ENCODE peak calls at places on chromosomes 12 and 14, in six cellular contexts. One of them, this sample, is unnamed.

GRCh38 chr12:7695159-7695930 is at the start of gene GDF3:
- DNase-seq in GM23248: peak
- DNase-seq in PC-3: no peak
- DNase-seq in keratinocyte: no peak
- DNase-seq in HepG2: no peak
- DNase-seq in fibroblast of lung: no peak
- DNase-seq in this sample: peak

GRCh38 chr14:96105921-96106441 is 66.8 kb downstream of the C14orf132 start:
- DNase-seq in keratinocyte: no peak
- DNase-seq in HepG2: no peak
- DNase-seq in fibroblast of lung: peak
- DNase-seq in GM23248: peak
- DNase-seq in PC-3: no peak
- DNase-seq in this sample: no peak

GRCh38 chr12:115464008-115464672 is 780.2 kb upstream of the TBX3 start:
- DNase-seq in GM23248: no peak
- DNase-seq in HepG2: no peak
- DNase-seq in fibroblast of lung: no peak
- DNase-seq in keratinocyte: no peak
- DNase-seq in PC-3: no peak
- DNase-seq in this sample: no peak

GRCh38 chr12:40327506-40327905 is 102.7 kb downstream of the LRRK2 start:
- DNase-seq in PC-3: no peak
- DNase-seq in keratinocyte: no peak
- DNase-seq in fibroblast of lung: no peak
- DNase-seq in HepG2: no peak
- DNase-seq in GM23248: peak
- DNase-seq in this sample: no peak

GRCh38 chr12:6724409-6724797 is 557 bp downstream of the COPS7A start:
- DNase-seq in fibroblast of lung: peak
- DNase-seq in GM23248: peak
- DNase-seq in keratinocyte: no peak
- DNase-seq in HepG2: peak
- DNase-seq in PC-3: peak
- DNase-seq in this sample: no peak

GRCh38 chr14:71361335-71361734 is 454.1 kb downstream of the PCNX1 start:
- DNase-seq in PC-3: peak
- DNase-seq in GM23248: peak
- DNase-seq in keratinocyte: no peak
- DNase-seq in HepG2: peak
- DNase-seq in fibroblast of lung: peak
- DNase-seq in this sample: no peak

GRCh38 chr14:24297190-24297964 is 2.2 kb downstream of the DHRS1 start:
- DNase-seq in GM23248: peak
- DNase-seq in PC-3: peak
- DNase-seq in fibroblast of lung: no peak
- DNase-seq in keratinocyte: no peak
- DNase-seq in HepG2: peak
- DNase-seq in this sample: no peak

GRCh38 chr14:39085933-39086332 is 17.1 kb downstream of the SEC23A start:
- DNase-seq in PC-3: no peak
- DNase-seq in HepG2: no peak
- DNase-seq in keratinocyte: no peak
- DNase-seq in fibroblast of lung: peak
- DNase-seq in GM23248: no peak
- DNase-seq in this sample: no peak

GRCh38 chr12:51951199-51951842 is at the start of gene ACVR1B:
- DNase-seq in PC-3: peak
- DNase-seq in GM23248: peak
- DNase-seq in fibroblast of lung: peak
- DNase-seq in HepG2: peak
- DNase-seq in keratinocyte: no peak
- DNase-seq in this sample: peak

GRCh38 chr12:50734409-50735263 is 29.3 kb upstream of the ATF1 start:
- DNase-seq in fibroblast of lung: peak
- DNase-seq in GM23248: peak
- DNase-seq in keratinocyte: no peak
- DNase-seq in PC-3: peak
- DNase-seq in HepG2: peak
- DNase-seq in this sample: peak

GRCh38 chr12:130184531-130185090 is 22.3 kb downstream of the FZD10 start:
- DNase-seq in GM23248: no peak
- DNase-seq in HepG2: no peak
- DNase-seq in PC-3: no peak
- DNase-seq in fibroblast of lung: no peak
- DNase-seq in keratinocyte: no peak
- DNase-seq in this sample: peak

GRCh38 chr14:68945585-68946289 is 33.4 kb downstream of the ACTN1 start:
- DNase-seq in GM23248: no peak
- DNase-seq in HepG2: peak
- DNase-seq in PC-3: no peak
- DNase-seq in fibroblast of lung: no peak
- DNase-seq in keratinocyte: no peak
- DNase-seq in this sample: no peak

GRCh38 chr12:123938679-123939480 is 33.8 kb downstream of the CCDC92 start:
- DNase-seq in fibroblast of lung: no peak
- DNase-seq in HepG2: no peak
- DNase-seq in PC-3: no peak
- DNase-seq in GM23248: peak
- DNase-seq in keratinocyte: no peak
- DNase-seq in this sample: peak

GRCh38 chr12:85630851-85631250 is 205.4 kb downstream of the RASSF9 start:
- DNase-seq in keratinocyte: no peak
- DNase-seq in HepG2: no peak
- DNase-seq in fibroblast of lung: no peak
- DNase-seq in PC-3: peak
- DNase-seq in GM23248: peak
- DNase-seq in this sample: no peak

GRCh38 chr14:70788893-70789292 is 20.4 kb downstream of the MAP3K9 start:
- DNase-seq in GM23248: no peak
- DNase-seq in HepG2: no peak
- DNase-seq in fibroblast of lung: no peak
- DNase-seq in keratinocyte: no peak
- DNase-seq in PC-3: no peak
- DNase-seq in this sample: no peak

GRCh38 chr12:46811185-46811584 is 14.6 kb downstream of the SLC38A4 start:
- DNase-seq in HepG2: no peak
- DNase-seq in PC-3: no peak
- DNase-seq in fibroblast of lung: no peak
- DNase-seq in GM23248: no peak
- DNase-seq in keratinocyte: no peak
- DNase-seq in this sample: no peak

GRCh38 chr14:96204151-96205058 is at the start of gene BDKRB2:
- DNase-seq in GM23248: peak
- DNase-seq in keratinocyte: no peak
- DNase-seq in PC-3: peak
- DNase-seq in fibroblast of lung: peak
- DNase-seq in HepG2: peak
- DNase-seq in this sample: peak

GRCh38 chr12:8483081-8483479 is 27.3 kb downstream of the CLEC6A start:
- DNase-seq in PC-3: no peak
- DNase-seq in GM23248: no peak
- DNase-seq in fibroblast of lung: no peak
- DNase-seq in HepG2: no peak
- DNase-seq in keratinocyte: no peak
- DNase-seq in this sample: no peak

DNA sequence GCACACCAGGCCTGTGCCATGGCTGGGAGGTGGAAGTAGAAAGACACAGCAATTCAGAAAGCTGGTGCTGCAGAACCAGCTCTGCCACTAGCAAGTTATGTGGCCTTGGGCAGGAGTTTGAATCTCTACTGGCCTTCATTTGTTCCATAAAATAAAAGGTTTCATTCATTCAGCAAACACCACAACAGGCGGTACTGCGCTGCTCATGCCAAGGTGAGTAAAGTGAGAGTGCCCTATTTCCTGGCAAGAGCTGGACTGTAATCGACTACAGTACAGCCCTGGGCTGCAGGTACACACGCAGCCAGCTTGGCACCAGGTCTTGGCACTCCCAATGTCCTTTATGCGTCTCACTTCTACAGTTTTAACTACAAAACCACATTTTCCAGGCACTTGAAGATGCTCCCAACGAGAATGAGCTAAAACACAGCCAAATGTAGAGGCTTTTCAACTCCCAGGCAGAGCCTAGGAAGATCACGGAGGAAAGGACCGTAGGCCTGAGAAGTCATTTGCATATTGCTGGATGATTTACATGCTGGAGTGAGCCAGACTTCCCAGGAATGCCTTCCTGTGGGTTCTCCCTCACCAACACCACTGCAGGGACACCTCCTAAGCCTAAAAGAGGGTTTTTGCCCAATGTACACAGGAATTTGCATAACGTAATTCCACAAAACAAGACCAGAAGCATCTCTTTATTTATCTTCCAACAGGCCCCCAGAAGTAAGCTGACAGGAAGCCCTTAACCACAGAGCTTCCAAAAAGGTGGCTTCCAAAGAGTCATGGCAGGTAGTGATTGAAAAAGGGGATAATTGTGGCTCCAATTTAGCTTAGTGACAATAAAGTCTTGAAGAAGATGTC is 116.5 kb downstream of the EGLN3 start:
- DNase-seq in PC-3: no peak
- DNase-seq in keratinocyte: no peak
- DNase-seq in fibroblast of lung: peak
- DNase-seq in HepG2: no peak
- DNase-seq in GM23248: no peak
- DNase-seq in this sample: no peak
- H3K27ac ChIP-seq in PC-3: no peak
- H3K27ac ChIP-seq in keratinocyte: no peak
- H3K27ac ChIP-seq in fibroblast of lung: no peak
- H3K27ac ChIP-seq in HepG2: no peak
- H3K27ac ChIP-seq in GM23248: no peak
- H3K27ac ChIP-seq in this sample: no peak

DNA sequence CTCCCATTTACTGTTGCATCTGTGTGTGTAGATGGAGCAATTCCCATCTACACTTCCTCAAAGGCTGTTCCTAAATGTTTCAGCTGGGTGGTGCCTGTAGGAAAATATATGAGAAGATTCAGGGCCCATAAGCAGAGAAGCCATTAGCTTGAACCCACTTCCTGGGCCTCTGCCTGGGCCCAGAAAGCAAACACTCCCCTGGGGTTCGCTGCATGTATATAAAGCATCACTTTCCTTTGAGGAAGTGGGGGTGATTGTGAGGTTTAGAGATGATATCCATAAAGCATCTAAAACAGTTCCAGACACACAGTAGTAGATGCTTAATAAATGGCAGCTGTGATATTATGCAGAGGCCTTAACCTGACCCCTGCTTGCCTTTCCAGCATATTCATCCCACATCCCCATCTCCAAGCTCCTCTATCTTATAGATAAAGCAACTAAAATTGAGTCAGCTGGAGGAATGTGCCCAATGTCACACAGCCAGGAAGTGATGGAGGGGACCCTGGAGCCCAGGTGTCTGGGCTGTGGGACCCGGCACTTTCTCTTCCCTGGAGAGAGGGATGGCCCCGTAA is 280.0 kb upstream of the CRY1 start:
- DNase-seq in HepG2: no peak
- DNase-seq in fibroblast of lung: no peak
- DNase-seq in PC-3: no peak
- DNase-seq in keratinocyte: no peak
- DNase-seq in GM23248: no peak
- DNase-seq in this sample: no peak
- H3K4me3 ChIP-seq in HepG2: no peak
- H3K4me3 ChIP-seq in fibroblast of lung: no peak
- H3K4me3 ChIP-seq in PC-3: no peak
- H3K4me3 ChIP-seq in keratinocyte: no peak
- H3K4me3 ChIP-seq in GM23248: no peak
- H3K4me3 ChIP-seq in this sample: no peak

DNA sequence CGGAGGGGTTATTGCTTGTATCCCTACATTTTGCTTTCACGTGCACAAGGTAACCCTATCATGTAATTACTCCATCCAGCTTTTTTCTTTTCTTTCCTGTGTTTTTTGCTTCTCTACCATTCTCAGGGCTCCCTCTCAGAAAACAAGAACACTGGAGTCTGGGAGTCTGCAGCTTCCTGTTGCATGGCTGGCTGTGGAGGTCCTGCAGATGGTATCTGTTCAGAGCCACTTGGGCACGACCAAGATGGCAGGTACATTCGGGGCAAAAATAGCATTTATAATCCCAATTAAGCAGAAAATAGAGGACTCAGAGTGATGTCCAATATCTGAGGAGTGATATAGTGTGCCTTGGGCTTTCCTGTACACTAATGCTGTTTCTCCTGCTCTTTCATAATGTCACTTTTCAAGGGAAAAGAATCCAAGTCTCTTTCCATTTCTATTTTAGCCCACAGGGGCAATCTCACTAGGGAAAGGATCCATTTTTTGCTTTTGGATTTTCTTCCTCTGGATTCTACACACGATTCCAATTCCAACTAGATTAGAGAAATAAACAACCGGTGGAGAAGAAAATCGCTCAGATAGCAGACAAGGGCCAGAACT is 3.2 kb upstream of the NUMB start:
- DNase-seq in fibroblast of lung: no peak
- DNase-seq in keratinocyte: no peak
- DNase-seq in HepG2: no peak
- DNase-seq in PC-3: no peak
- DNase-seq in GM23248: no peak
- DNase-seq in this sample: peak
- H3K9ac ChIP-seq in fibroblast of lung: no peak
- H3K9ac ChIP-seq in keratinocyte: no peak
- H3K9ac ChIP-seq in HepG2: peak
- H3K9ac ChIP-seq in PC-3: no peak
- H3K9ac ChIP-seq in GM23248: peak
- H3K9ac ChIP-seq in this sample: no peak

GRCh38 chr14:76924363-76925151 is 98.3 kb downstream of the LRRC74A start:
- DNase-seq in fibroblast of lung: peak
- DNase-seq in GM23248: no peak
- DNase-seq in keratinocyte: no peak
- DNase-seq in HepG2: peak
- DNase-seq in PC-3: no peak
- DNase-seq in this sample: peak
- H3K27ac ChIP-seq in fibroblast of lung: no peak
- H3K27ac ChIP-seq in GM23248: no peak
- H3K27ac ChIP-seq in keratinocyte: no peak
- H3K27ac ChIP-seq in HepG2: no peak
- H3K27ac ChIP-seq in PC-3: no peak
- H3K27ac ChIP-seq in this sample: peak

GRCh38 chr12:132662901-132663755 is 24.0 kb downstream of the POLE start:
- DNase-seq in GM23248: no peak
- DNase-seq in fibroblast of lung: no peak
- DNase-seq in HepG2: no peak
- DNase-seq in PC-3: no peak
- DNase-seq in keratinocyte: no peak
- DNase-seq in this sample: no peak
- H3K4me3 ChIP-seq in GM23248: no peak
- H3K4me3 ChIP-seq in fibroblast of lung: no peak
- H3K4me3 ChIP-seq in HepG2: no peak
- H3K4me3 ChIP-seq in PC-3: no peak
- H3K4me3 ChIP-seq in keratinocyte: no peak
- H3K4me3 ChIP-seq in this sample: no peak

This sample was measured in endodermal cell.